ENCODE peak calls at places on chromosomes 12 and 14, in four cellular contexts. U is right lobe of liver, E is thoracic aorta, D is right atrium auricular region. N is an unnamed sample. For H3K9me3 and H3K4me1, the result is how much of the 10 kb centered on the place peaks cover.

GRCh38 chr12:7004287-7004803 is 13.9 kb downstream of the LPCAT3 start:
- DNase-seq in U (no peak), E (no peak), D (no peak), N (no peak)

GRCh38 chr12:26374934-26375333 is 179.6 kb downstream of the SSPN start:
- DNase-seq in U (no peak), E (no peak), D (no peak), N (no peak)

GRCh38 chr12:131927110-131928079 is 1.7 kb upstream of the PUS1 start:
- DNase-seq in U (peak), E (no peak), D (no peak), N (no peak)

GRCh38 chr14:69475194-69475818 is 9.2 kb upstream of the PLEKHD1 start:
- DNase-seq in U (no peak), E (no peak), D (no peak), N (no peak)

GRCh38 chr14:50798048-50798421 is 32.9 kb downstream of the NIN start:
- DNase-seq in U (no peak), E (no peak), D (no peak), N (no peak)

GRCh38 chr14:91732859-91733477 is 1.1 kb upstream of the CATSPERB start:
- DNase-seq in U (no peak), E (no peak), D (no peak), N (no peak)

GRCh38 chr14:31060253-31060875 is 34.2 kb upstream of the STRN3 start:
- DNase-seq in U (no peak), E (no peak), D (peak), N (no peak)

GRCh38 chr14:99481745-99482099 is 513 bp downstream of the CCNK start:
- DNase-seq in U (no peak), E (no peak), D (no peak), N (no peak)

GRCh38 chr14:78633747-78634146 is 463.6 kb downstream of the NRXN3 start:
- DNase-seq in U (no peak), E (no peak), D (no peak), N (no peak)

GRCh38 chr14:101721951-101722661 is 39.4 kb upstream of the PPP2R5C start:
- DNase-seq in U (no peak), E (no peak), D (peak), N (peak)

GRCh38 chr14:100406505-100407131 is 83.5 kb downstream of the SLC25A47 start:
- DNase-seq in U (no peak), E (no peak), D (no peak), N (no peak)

GRCh38 chr12:27424631-27425230 is 21.8 kb upstream of the SMCO2 start:
- DNase-seq in U (no peak), E (no peak), D (no peak), N (no peak)

GRCh38 chr14:73935666-73936065 is 14.2 kb downstream of the FAM161B start:
- DNase-seq in U (no peak), E (no peak), D (no peak), N (no peak)

GRCh38 chr12:164207-164606 is 49.8 kb downstream of the SLC6A12 start:
- DNase-seq in U (peak), E (no peak), D (no peak), N (no peak)

GRCh38 chr12:52823761-52824450 is 10.0 kb upstream of the KRT4 start:
- DNase-seq in U (no peak), E (no peak), D (no peak), N (no peak)

GRCh38 chr12:121537814-121538698 is 42.8 kb downstream of the KDM2B start:
- DNase-seq in U (no peak), E (no peak), D (no peak), N (no peak)

GRCh38 chr12:110039085-110039807 is 9.1 kb downstream of the C12orf76 start:
- DNase-seq in U (no peak), E (peak), D (no peak), N (peak)

GRCh38 chr12:53659609-53660008 is 16.3 kb downstream of the ATP5MC2 start:
- DNase-seq in U (no peak), E (no peak), D (no peak), N (no peak)

GRCh38 chr12:42652048-42652447 is 62.5 kb upstream of the PRICKLE1 start:
- DNase-seq in U (no peak), E (no peak), D (no peak), N (no peak)

DNA sequence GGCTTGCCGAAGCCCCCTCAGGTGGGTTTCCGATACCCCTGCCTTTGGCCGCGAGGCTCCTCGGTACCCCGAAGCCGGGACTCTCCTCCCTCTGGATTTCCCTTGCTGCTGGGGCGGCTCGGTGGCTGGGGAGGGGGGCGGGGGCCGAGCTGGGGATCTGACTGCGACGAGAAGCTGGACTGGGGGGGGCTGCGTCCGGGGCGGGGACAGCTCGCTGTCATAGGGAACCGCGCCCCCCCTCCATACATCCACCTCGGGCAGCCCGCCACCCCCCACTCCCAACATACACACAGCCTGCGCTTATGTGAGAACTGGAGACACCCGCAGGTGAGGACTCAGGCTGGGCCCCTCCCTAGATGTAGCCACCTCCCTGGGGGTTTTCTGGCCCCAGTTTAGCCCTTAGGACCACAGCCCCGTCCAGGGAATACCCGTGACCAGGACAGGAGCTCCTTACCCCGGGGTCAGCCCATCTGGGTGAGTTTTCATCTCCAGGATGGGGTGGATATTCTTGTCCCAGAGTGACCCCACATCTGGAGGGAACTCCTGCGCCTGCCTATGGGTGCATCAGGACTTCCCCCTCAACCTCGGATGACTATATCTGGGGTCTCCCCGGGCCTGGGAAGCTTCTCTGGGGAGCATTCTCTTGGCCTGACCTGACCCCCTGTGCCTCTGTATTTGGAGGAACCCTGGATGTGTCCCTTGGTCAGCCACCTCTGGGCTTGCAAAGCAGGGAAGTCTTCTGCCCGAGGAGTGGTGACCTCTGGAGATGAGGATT is 687 bp downstream of the ASIC1 start:
- DNase-seq in U (peak), E (no peak), D (no peak), N (no peak)
- H3K9me3 ChIP-seq in U (under half), E (under half), D (under half), N (under half)

GRCh38 chr12:68639396-68639767 is 28.7 kb downstream of the RAP1B start:
- DNase-seq in U (no peak), E (no peak), D (no peak), N (no peak)

GRCh38 chr12:68638721-68639395 is 28.2 kb downstream of the RAP1B start:
- DNase-seq in U (no peak), E (no peak), D (no peak), N (no peak)

GRCh38 chr12:68641138-68641537 is 30.4 kb downstream of the RAP1B start:
- DNase-seq in U (no peak), E (no peak), D (no peak), N (no peak)

GRCh38 chr12:68636268-68636667 is 25.6 kb downstream of the RAP1B start:
- DNase-seq in U (no peak), E (no peak), D (no peak), N (no peak)

GRCh38 chr12:68638171-68638570 is 27.5 kb downstream of the RAP1B start:
- DNase-seq in U (no peak), E (no peak), D (no peak), N (no peak)
- H3K4me1 ChIP-seq in U (under half), E (under half), D (under half), N (under half)

GRCh38 chr14:105851716-105852377 is 325.5 kb downstream of the TMEM121 start:
- DNase-seq in U (no peak), E (no peak), D (no peak), N (no peak)
- H3K9me3 ChIP-seq in U (under half), E (under half), D (under half), N (under half)

GRCh38 chr14:96683575-96684289 is 113.5 kb upstream of the VRK1 start:
- DNase-seq in U (no peak), E (no peak), D (no peak), N (no peak)

GRCh38 chr14:96681826-96682225 is 115.4 kb upstream of the VRK1 start:
- DNase-seq in U (no peak), E (no peak), D (no peak), N (no peak)

GRCh38 chr14:96686126-96686525 is 111.1 kb upstream of the VRK1 start:
- DNase-seq in U (no peak), E (no peak), D (no peak), N (no peak)

DNA sequence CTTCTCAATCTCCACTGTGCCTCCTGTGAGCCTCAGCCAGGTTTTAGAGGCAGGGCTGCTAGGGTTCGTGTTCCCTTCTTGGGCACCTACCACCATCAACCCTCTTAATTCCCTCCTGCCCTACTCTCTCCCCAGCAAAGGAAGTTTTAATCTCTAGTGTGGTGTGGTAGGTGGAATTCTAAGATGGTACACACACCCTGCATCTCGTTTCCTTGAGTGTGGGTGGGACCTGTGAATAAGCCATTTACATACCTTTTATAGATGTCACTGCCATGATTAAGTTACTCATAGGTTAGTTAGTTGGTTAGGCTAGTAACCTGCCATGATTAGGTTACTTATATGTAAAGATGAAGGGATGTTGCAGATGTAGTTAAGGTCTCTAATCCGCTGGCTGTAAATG is 114.8 kb upstream of the VRK1 start:
- DNase-seq in U (no peak), E (no peak), D (no peak), N (no peak)
- H3K4me1 ChIP-seq in U (under half), E (under half), D (under half), N (under half)

N was measured in ascending aorta.